ENCODE peak calls at places on chromosome 10, in ten cellular contexts. J is WTC11; M is renal cortical epithelial cell; I is stimulated activated CD4-positive, alpha-beta T cell treated with anti-CD3 and anti-CD28 coated beads, TNF-alpha, amount 100 ng/mL, for 24 hours; S is LNCaP clone FGC; L is foreskin melanocyte; X is GM06990; A is central memory CD8-positive, alpha-beta T cell; H is CD8-positive, alpha-beta T cell; D is lower lobe of right lung. N is an unnamed sample.

GRCh38 chr10:44417761-44418160 is 32.9 kb upstream of the CXCL12 start:
- DNase-seq in H (no peak), I (no peak), S (no peak), L (no peak), A (no peak), M (no peak), X (no peak), D (no peak), J (no peak), N (no peak)

GRCh38 chr10:73828166-73828565 is 16.8 kb upstream of the NDST2 start:
- DNase-seq in D (no peak), H (no peak), J (no peak), I (no peak), A (no peak), X (no peak), M (peak), S (no peak), L (no peak), N (no peak)

GRCh38 chr10:78906734-78907385 is 161.9 kb upstream of the ZMIZ1 start:
- DNase-seq in H (no peak), S (no peak), X (no peak), I (no peak), M (no peak), J (no peak), L (no peak), A (no peak), D (no peak), N (no peak)

GRCh38 chr10:51433949-51434348 is 265.4 kb downstream of the CSTF2T start:
- DNase-seq in S (no peak), A (no peak), H (no peak), M (no peak), L (no peak), D (no peak), X (no peak), J (no peak), I (no peak), N (no peak)

GRCh38 chr10:108783897-108784296 is 1139.4 kb downstream of the XPNPEP1 start:
- DNase-seq in I (peak), S (peak), X (peak), L (peak), A (no peak), H (no peak), M (peak), J (peak), D (no peak), N (peak)

GRCh38 chr10:43824934-43825333 is 176.3 kb upstream of the ZNF32 start:
- DNase-seq in S (no peak), H (no peak), D (no peak), X (no peak), M (peak), A (no peak), I (no peak), J (no peak), L (no peak), N (no peak)

GRCh38 chr10:76303682-76304316 is 872.4 kb downstream of the LRMDA start:
- DNase-seq in J (peak), M (peak), H (no peak), S (peak), X (no peak), A (no peak), L (peak), I (no peak), D (peak), N (peak)

GRCh38 chr10:28906440-28906839 is 229.1 kb downstream of the BAMBI start:
- DNase-seq in M (no peak), I (no peak), H (no peak), X (no peak), S (no peak), L (no peak), J (no peak), D (no peak), A (no peak), N (no peak)

GRCh38 chr10:125294109-125294508 is 133.7 kb upstream of the CTBP2 start:
- DNase-seq in D (no peak), J (no peak), I (no peak), A (no peak), H (no peak), S (peak), L (no peak), X (no peak), M (no peak), N (no peak)

GRCh38 chr10:96683065-96683464 is 37.2 kb downstream of the PIK3AP1 start:
- DNase-seq in A (no peak), S (no peak), X (no peak), H (no peak), I (no peak), M (no peak), L (no peak), J (no peak), D (no peak), N (no peak)

GRCh38 chr10:17453377-17454091 is 861 bp downstream of the ST8SIA6 start:
- DNase-seq in H (no peak), X (no peak), S (no peak), L (no peak), J (peak), A (peak), M (no peak), I (peak), D (peak), N (no peak)

N was measured in NK-92 treated with Interleukin-12 subunit alpha and Interleukin-12 subunit beta, amount 100 ng/mL, for 24 hours.